ENCODE peak calls at places on chromosomes 3 and 15, in five cellular contexts. One of them, this sample, is unnamed.

GRCh38 chr15:70171224-70171886 is 73.6 kb upstream of the TLE3 start:
- DNase-seq in CD8-positive, alpha-beta memory T cell: no peak
- DNase-seq in neuronal stem cell: no peak
- DNase-seq in fibroblast of lung: no peak
- DNase-seq in pancreas: no peak
- DNase-seq in this sample: no peak

GRCh38 chr3:152688313-152688712 is 146.6 kb upstream of the P2RY1 start:
- DNase-seq in neuronal stem cell: no peak
- DNase-seq in CD8-positive, alpha-beta memory T cell: no peak
- DNase-seq in fibroblast of lung: no peak
- DNase-seq in pancreas: no peak
- DNase-seq in this sample: no peak

GRCh38 chr3:78844307-78844706 is 923.5 kb downstream of the ROBO1 start:
- DNase-seq in fibroblast of lung: no peak
- DNase-seq in neuronal stem cell: no peak
- DNase-seq in CD8-positive, alpha-beta memory T cell: no peak
- DNase-seq in pancreas: no peak
- DNase-seq in this sample: no peak

GRCh38 chr3:94162700-94163099 is 99.8 kb downstream of the NSUN3 start:
- DNase-seq in fibroblast of lung: no peak
- DNase-seq in CD8-positive, alpha-beta memory T cell: no peak
- DNase-seq in pancreas: no peak
- DNase-seq in neuronal stem cell: no peak
- DNase-seq in this sample: no peak

GRCh38 chr15:74917676-74918075 is 11.0 kb upstream of the FAM219B start:
- DNase-seq in fibroblast of lung: peak
- DNase-seq in neuronal stem cell: no peak
- DNase-seq in CD8-positive, alpha-beta memory T cell: no peak
- DNase-seq in pancreas: no peak
- DNase-seq in this sample: no peak

GRCh38 chr15:48925714-48926223 is 38.0 kb downstream of the SHC4 start:
- DNase-seq in CD8-positive, alpha-beta memory T cell: no peak
- DNase-seq in fibroblast of lung: peak
- DNase-seq in pancreas: no peak
- DNase-seq in neuronal stem cell: no peak
- DNase-seq in this sample: no peak

GRCh38 chr15:91970142-91970541 is 116.6 kb downstream of the SLCO3A1 start:
- DNase-seq in pancreas: no peak
- DNase-seq in fibroblast of lung: peak
- DNase-seq in neuronal stem cell: no peak
- DNase-seq in CD8-positive, alpha-beta memory T cell: no peak
- DNase-seq in this sample: no peak

GRCh38 chr3:138933981-138934691 is 12.8 kb downstream of the FOXL2 start:
- DNase-seq in fibroblast of lung: no peak
- DNase-seq in pancreas: no peak
- DNase-seq in neuronal stem cell: no peak
- DNase-seq in CD8-positive, alpha-beta memory T cell: no peak
- DNase-seq in this sample: no peak

GRCh38 chr3:125126323-125126722 is 70.5 kb upstream of the HEG1 start:
- DNase-seq in fibroblast of lung: no peak
- DNase-seq in neuronal stem cell: no peak
- DNase-seq in pancreas: no peak
- DNase-seq in CD8-positive, alpha-beta memory T cell: no peak
- DNase-seq in this sample: no peak

GRCh38 chr15:80950291-80951078 is 39.1 kb downstream of the MESD start:
- DNase-seq in fibroblast of lung: no peak
- DNase-seq in pancreas: no peak
- DNase-seq in CD8-positive, alpha-beta memory T cell: no peak
- DNase-seq in neuronal stem cell: no peak
- DNase-seq in this sample: no peak

GRCh38 chr3:164640586-164640985 is 437.7 kb downstream of the SI start:
- DNase-seq in fibroblast of lung: no peak
- DNase-seq in neuronal stem cell: no peak
- DNase-seq in pancreas: no peak
- DNase-seq in CD8-positive, alpha-beta memory T cell: no peak
- DNase-seq in this sample: no peak

GRCh38 chr3:142962520-142963265 is 781 bp downstream of the PAQR9 start:
- DNase-seq in pancreas: no peak
- DNase-seq in neuronal stem cell: no peak
- DNase-seq in CD8-positive, alpha-beta memory T cell: no peak
- DNase-seq in fibroblast of lung: no peak
- DNase-seq in this sample: no peak

GRCh38 chr3:142962175-142962519 is 1.3 kb downstream of the PAQR9 start:
- DNase-seq in CD8-positive, alpha-beta memory T cell: no peak
- DNase-seq in neuronal stem cell: no peak
- DNase-seq in fibroblast of lung: no peak
- DNase-seq in pancreas: no peak
- DNase-seq in this sample: no peak

GRCh38 chr3:142963266-142964149 is at the start of gene PAQR9:
- DNase-seq in fibroblast of lung: no peak
- DNase-seq in neuronal stem cell: peak
- DNase-seq in pancreas: no peak
- DNase-seq in CD8-positive, alpha-beta memory T cell: no peak
- DNase-seq in this sample: no peak

GRCh38 chr3:142961539-142961938 is 1.9 kb downstream of the PAQR9 start:
- DNase-seq in fibroblast of lung: no peak
- DNase-seq in CD8-positive, alpha-beta memory T cell: no peak
- DNase-seq in pancreas: no peak
- DNase-seq in neuronal stem cell: no peak
- DNase-seq in this sample: no peak

DNA sequence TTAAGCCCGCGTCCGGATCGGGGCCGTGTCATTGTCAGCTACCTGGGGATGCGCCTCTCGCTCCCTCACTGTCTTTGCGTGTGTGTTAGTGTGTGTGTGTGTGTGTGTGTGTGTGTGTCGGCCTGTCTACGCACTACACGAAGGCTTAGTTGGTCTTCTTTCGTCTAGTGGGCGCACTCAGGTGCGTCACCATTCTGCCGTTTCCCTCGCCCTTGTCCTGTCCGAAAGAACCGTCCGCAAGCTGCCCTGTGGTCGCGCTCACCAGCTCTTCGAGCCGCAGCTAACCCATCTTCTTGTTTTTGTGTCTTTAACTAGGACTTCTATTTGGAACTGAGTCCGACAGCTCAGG is 650 bp upstream of the PAQR9 start:
- DNase-seq in fibroblast of lung: no peak
- DNase-seq in pancreas: no peak
- DNase-seq in neuronal stem cell: peak
- DNase-seq in CD8-positive, alpha-beta memory T cell: no peak
- DNase-seq in this sample: peak
- H3K4me3 ChIP-seq in fibroblast of lung: peak
- H3K4me3 ChIP-seq in pancreas: peak
- H3K4me3 ChIP-seq in neuronal stem cell: peak
- H3K4me3 ChIP-seq in CD8-positive, alpha-beta memory T cell: no peak
- H3K4me3 ChIP-seq in this sample: peak

GRCh38 chr3:71006810-71007785 is 576.4 kb downstream of the FOXP1 start:
- DNase-seq in pancreas: peak
- DNase-seq in neuronal stem cell: no peak
- DNase-seq in fibroblast of lung: peak
- DNase-seq in CD8-positive, alpha-beta memory T cell: no peak
- DNase-seq in this sample: peak
- H3K4me3 ChIP-seq in pancreas: no peak
- H3K4me3 ChIP-seq in neuronal stem cell: no peak
- H3K4me3 ChIP-seq in fibroblast of lung: no peak
- H3K4me3 ChIP-seq in CD8-positive, alpha-beta memory T cell: no peak
- H3K4me3 ChIP-seq in this sample: no peak

GRCh38 chr15:99509686-99510461 is 55.9 kb upstream of the MEF2A start:
- DNase-seq in fibroblast of lung: no peak
- DNase-seq in pancreas: no peak
- DNase-seq in neuronal stem cell: no peak
- DNase-seq in CD8-positive, alpha-beta memory T cell: no peak
- DNase-seq in this sample: no peak

GRCh38 chr15:99507016-99507731 is 58.6 kb upstream of the MEF2A start:
- DNase-seq in pancreas: no peak
- DNase-seq in CD8-positive, alpha-beta memory T cell: no peak
- DNase-seq in fibroblast of lung: peak
- DNase-seq in neuronal stem cell: no peak
- DNase-seq in this sample: no peak

GRCh38 chr15:99506399-99506798 is 59.4 kb upstream of the MEF2A start:
- DNase-seq in pancreas: no peak
- DNase-seq in fibroblast of lung: no peak
- DNase-seq in CD8-positive, alpha-beta memory T cell: no peak
- DNase-seq in neuronal stem cell: no peak
- DNase-seq in this sample: no peak

GRCh38 chr15:99508807-99509311 is 56.9 kb upstream of the MEF2A start:
- DNase-seq in CD8-positive, alpha-beta memory T cell: no peak
- DNase-seq in neuronal stem cell: no peak
- DNase-seq in pancreas: no peak
- DNase-seq in fibroblast of lung: no peak
- DNase-seq in this sample: no peak

GRCh38 chr15:99507732-99508571 is 57.8 kb upstream of the MEF2A start:
- DNase-seq in pancreas: no peak
- DNase-seq in CD8-positive, alpha-beta memory T cell: no peak
- DNase-seq in fibroblast of lung: peak
- DNase-seq in neuronal stem cell: no peak
- DNase-seq in this sample: no peak
- H3K4me3 ChIP-seq in pancreas: no peak
- H3K4me3 ChIP-seq in CD8-positive, alpha-beta memory T cell: no peak
- H3K4me3 ChIP-seq in fibroblast of lung: no peak
- H3K4me3 ChIP-seq in neuronal stem cell: no peak
- H3K4me3 ChIP-seq in this sample: no peak

DNA sequence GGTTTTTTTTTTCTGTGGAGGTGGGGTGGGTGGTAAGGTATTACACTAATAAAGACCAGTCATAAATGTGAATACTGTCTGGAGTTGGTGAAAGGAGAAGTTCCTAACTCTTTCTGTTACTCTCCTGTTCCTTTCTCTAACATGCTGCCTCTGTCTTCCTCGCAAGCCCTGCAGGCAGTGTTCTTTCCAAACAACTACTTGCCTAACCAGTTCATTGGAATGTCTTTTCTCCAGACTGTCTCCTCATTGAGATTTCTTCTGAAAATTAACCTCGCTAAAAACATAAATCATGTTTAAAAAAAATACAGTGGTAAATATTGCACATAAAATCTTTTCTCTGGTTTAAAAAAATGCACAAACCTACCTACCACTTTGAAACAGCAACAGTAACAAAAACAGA is 135.2 kb downstream of the TP63 start:
- DNase-seq in pancreas: no peak
- DNase-seq in fibroblast of lung: no peak
- DNase-seq in CD8-positive, alpha-beta memory T cell: no peak
- DNase-seq in neuronal stem cell: no peak
- DNase-seq in this sample: no peak
- H3K4me3 ChIP-seq in pancreas: no peak
- H3K4me3 ChIP-seq in fibroblast of lung: no peak
- H3K4me3 ChIP-seq in CD8-positive, alpha-beta memory T cell: no peak
- H3K4me3 ChIP-seq in neuronal stem cell: no peak
- H3K4me3 ChIP-seq in this sample: no peak

GRCh38 chr15:31265871-31266711 is 60.5 kb upstream of the KLF13 start:
- DNase-seq in fibroblast of lung: peak
- DNase-seq in pancreas: no peak
- DNase-seq in neuronal stem cell: no peak
- DNase-seq in CD8-positive, alpha-beta memory T cell: peak
- DNase-seq in this sample: peak
- H3K4me3 ChIP-seq in fibroblast of lung: no peak
- H3K4me3 ChIP-seq in pancreas: no peak
- H3K4me3 ChIP-seq in neuronal stem cell: no peak
- H3K4me3 ChIP-seq in CD8-positive, alpha-beta memory T cell: peak
- H3K4me3 ChIP-seq in this sample: peak

GRCh38 chr15:88707766-88708165 is 69.0 kb downstream of the ISG20 start:
- DNase-seq in CD8-positive, alpha-beta memory T cell: no peak
- DNase-seq in fibroblast of lung: no peak
- DNase-seq in pancreas: no peak
- DNase-seq in neuronal stem cell: no peak
- DNase-seq in this sample: no peak

GRCh38 chr15:88703533-88703932 is 64.7 kb downstream of the ISG20 start:
- DNase-seq in CD8-positive, alpha-beta memory T cell: no peak
- DNase-seq in pancreas: no peak
- DNase-seq in neuronal stem cell: no peak
- DNase-seq in fibroblast of lung: no peak
- DNase-seq in this sample: no peak

GRCh38 chr15:88708256-88709054 is 69.6 kb downstream of the ISG20 start:
- DNase-seq in pancreas: no peak
- DNase-seq in fibroblast of lung: no peak
- DNase-seq in neuronal stem cell: no peak
- DNase-seq in CD8-positive, alpha-beta memory T cell: no peak
- DNase-seq in this sample: no peak

GRCh38 chr15:88704791-88705768 is 66.3 kb downstream of the ISG20 start:
- DNase-seq in fibroblast of lung: peak
- DNase-seq in pancreas: no peak
- DNase-seq in CD8-positive, alpha-beta memory T cell: no peak
- DNase-seq in neuronal stem cell: peak
- DNase-seq in this sample: no peak

DNA sequence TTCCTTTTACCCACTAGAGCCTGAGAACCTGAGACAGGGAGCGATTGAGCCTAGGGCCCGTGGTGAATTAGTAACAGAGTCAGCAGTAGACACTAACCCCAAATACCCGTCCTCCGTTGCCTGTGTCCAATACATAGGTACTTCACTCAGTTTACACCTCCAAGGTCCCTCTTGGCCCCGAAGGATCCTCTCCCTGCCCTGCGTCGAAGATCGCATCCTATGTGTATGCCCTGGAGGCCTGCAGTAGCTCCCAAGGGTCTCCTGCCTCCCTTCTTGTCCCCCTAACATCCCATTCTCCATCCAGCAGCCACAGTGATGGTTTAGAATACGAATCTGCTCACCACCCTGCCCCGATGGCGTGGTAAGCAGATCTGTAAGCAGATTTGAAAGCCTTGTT is 67.0 kb downstream of the ISG20 start:
- DNase-seq in neuronal stem cell: no peak
- DNase-seq in CD8-positive, alpha-beta memory T cell: no peak
- DNase-seq in fibroblast of lung: no peak
- DNase-seq in pancreas: no peak
- DNase-seq in this sample: no peak
- H3K4me3 ChIP-seq in neuronal stem cell: no peak
- H3K4me3 ChIP-seq in CD8-positive, alpha-beta memory T cell: no peak
- H3K4me3 ChIP-seq in fibroblast of lung: no peak
- H3K4me3 ChIP-seq in pancreas: peak
- H3K4me3 ChIP-seq in this sample: no peak

This sample was measured in Jurkat, Clone E6-1.